ENCODE peak calls at places on chromosomes 3 and 15, in nine cellular contexts. B is skeletal muscle cell; F is brain microvascular endothelial cell; P is stimulated activated CD4-positive, alpha-beta T cell treated with anti-CD3 and anti-CD28 coated beads, Interleukin-15, amount 100 ng/mL, for 24 hours; A is mucosa of descending colon; L is NCI-H748 treated with DMSO at 0.1 percent for 48 hours; O is T1000; S is omental fat pad; M is GM13977. N is an unnamed sample.

GRCh38 chr15:47773163-47773562 is 55.9 kb downstream of the SEMA6D start:
- DNase-seq in B (no peak), F (no peak), P (no peak), A (no peak), L (no peak), O (no peak), S (no peak), M (no peak), N (no peak)

GRCh38 chr3:142723968-142724681 is at the start of gene TRPC1:
- DNase-seq in B (peak; percentile 27), F (peak; percentile 58), P (peak; percentile 80), A (peak; percentile 79), L (peak; percentile 42), O (peak; percentile 60), S (peak; percentile 26), M (peak; percentile 95), N (peak; percentile 96)

GRCh38 chr15:99495430-99496301 is 70.1 kb upstream of the MEF2A start:
- DNase-seq in B (no peak), F (no peak), P (no peak), A (no peak), L (no peak), O (no peak), S (no peak), M (no peak), N (no peak)

GRCh38 chr3:12584091-12584490 is 27.2 kb downstream of the MKRN2 start:
- DNase-seq in B (no peak), F (no peak), P (no peak), A (no peak), L (no peak), O (no peak), S (no peak), M (no peak), N (no peak)

GRCh38 chr15:39657181-39657580 is 76.3 kb downstream of the THBS1 start:
- DNase-seq in B (no peak), F (no peak), P (no peak), A (no peak), L (no peak), O (no peak), S (no peak), M (no peak), N (no peak)

GRCh38 chr3:156445117-156445968 is 109.6 kb downstream of the SSR3 start:
- DNase-seq in B (no peak), F (no peak), P (no peak), A (no peak), L (no peak), O (no peak), S (no peak), M (no peak), N (no peak)

GRCh38 chr3:189773056-189773455 is 141.9 kb downstream of the TP63 start:
- DNase-seq in B (no peak), F (no peak), P (no peak), A (no peak), L (no peak), O (no peak), S (no peak), M (no peak), N (no peak)

GRCh38 chr3:111311709-111312235 is 230.2 kb upstream of the CD96 start:
- DNase-seq in B (no peak), F (peak; percentile 84), P (no peak), A (no peak), L (no peak), O (no peak), S (no peak), M (no peak), N (no peak)

GRCh38 chr15:69841046-69841828 is 256.5 kb downstream of the TLE3 start:
- DNase-seq in B (no peak), F (no peak), P (no peak), A (no peak), L (no peak), O (no peak), S (no peak), M (no peak), N (no peak)

GRCh38 chr3:186937017-186937875 is 6.9 kb downstream of the ST6GAL1 start:
- DNase-seq in B (no peak), F (no peak), P (no peak), A (no peak), L (no peak), O (no peak), S (no peak), M (no peak), N (no peak)

GRCh38 chr3:57391767-57392166 is 99.3 kb upstream of the ASB14 start:
- DNase-seq in B (no peak), F (no peak), P (no peak), A (no peak), L (no peak), O (no peak), S (no peak), M (no peak), N (no peak)